ENCODE peak calls at places on chromosomes 2 and 18, in eight cellular contexts. S, I, H, O, M, E, L and U are unnamed samples.

GRCh38 chr2:30165050-30165520 is 18.3 kb downstream of the YPEL5 start:
- DNase-seq in S (peak; percentile 91), I (peak; percentile 94), H (peak; percentile 94), O (peak; percentile 96), M (peak; percentile 96), E (peak; percentile 92), L (peak; percentile 94), U (peak; percentile 84)

GRCh38 chr18:23640023-23640422 is 22.7 kb downstream of the ANKRD29 start:
- DNase-seq in S (peak; percentile 46), I (no peak), H (no peak), O (no peak), M (no peak), E (no peak), L (no peak), U (no peak)

GRCh38 chr2:70958759-70959158 is 19.7 kb upstream of the ANKRD53 start:
- DNase-seq in S (no peak), I (no peak), H (no peak), O (no peak), M (no peak), E (no peak), L (no peak), U (no peak)

GRCh38 chr2:215664847-215665525 is 229.1 kb upstream of the FN1 start:
- DNase-seq in S (no peak), I (peak; percentile 97), H (peak; percentile 91), O (peak; percentile 91), M (peak; percentile 51), E (no peak), L (no peak), U (no peak)

GRCh38 chr2:72917138-72917874 is at the start of gene EMX1:
- DNase-seq in S (peak; percentile 65), I (no peak), H (no peak), O (no peak), M (peak; percentile 79), E (peak; percentile 35), L (no peak), U (peak; percentile 16)

GRCh38 chr2:234136461-234136860 is 86.0 kb downstream of the SPP2 start:
- DNase-seq in S (no peak), I (no peak), H (no peak), O (no peak), M (no peak), E (peak; percentile 41), L (no peak), U (no peak)

GRCh38 chr18:74608681-74609080 is 11.0 kb downstream of the ZNF407 start:
- DNase-seq in S (no peak), I (no peak), H (no peak), O (peak; percentile 60), M (no peak), E (no peak), L (no peak), U (no peak)

GRCh38 chr18:75280427-75281280 is 70.1 kb downstream of the TSHZ1 start:
- DNase-seq in S (no peak), I (peak; percentile 16), H (no peak), O (no peak), M (no peak), E (no peak), L (no peak), U (no peak)

GRCh38 chr2:158996378-158996993 is 28.0 kb downstream of the TANC1 start:
- DNase-seq in S (no peak), I (no peak), H (no peak), O (no peak), M (no peak), E (no peak), L (peak; percentile 44), U (no peak)

GRCh38 chr2:211187602-211188001 is 631.2 kb downstream of the CPS1 start:
- DNase-seq in S (no peak), I (no peak), H (no peak), O (no peak), M (no peak), E (no peak), L (no peak), U (no peak)

GRCh38 chr2:238925816-238926215 is 77.9 kb downstream of the TWIST2 start:
- DNase-seq in S (no peak), I (no peak), H (no peak), O (no peak), M (no peak), E (no peak), L (no peak), U (no peak)

GRCh38 chr2:137888845-137889244 is 75.4 kb upstream of the HNMT start:
- DNase-seq in S (peak; percentile 61), I (peak; percentile 49), H (peak; percentile 13), O (peak; percentile 42), M (peak; percentile 8), E (no peak), L (peak; percentile 49), U (no peak)

GRCh38 chr2:86136141-86136540 is 30.1 kb downstream of the PTCD3 start:
- DNase-seq in S (no peak), I (no peak), H (no peak), O (no peak), M (no peak), E (no peak), L (no peak), U (no peak)

GRCh38 chr2:172864182-172864581 is 128.5 kb downstream of the RAPGEF4 start:
- DNase-seq in S (peak; percentile 67), I (peak; percentile 70), H (peak; percentile 61), O (peak; percentile 76), M (no peak), E (peak; percentile 16), L (peak; percentile 78), U (peak; percentile 59)

GRCh38 chr2:99881901-99882591 is 260.3 kb downstream of the AFF3 start:
- DNase-seq in S (peak; percentile 77), I (peak; percentile 90), H (peak; percentile 93), O (peak; percentile 96), M (no peak), E (peak; percentile 73), L (peak; percentile 81), U (no peak)

GRCh38 chr2:37472959-37473358 is 128.5 kb downstream of the QPCT start:
- DNase-seq in S (no peak), I (peak; percentile 85), H (peak; percentile 88), O (peak; percentile 65), M (no peak), E (no peak), L (no peak), U (no peak)

GRCh38 chr2:165793779-165794519 is at the start of gene GALNT3:
- DNase-seq in S (peak; percentile 34), I (no peak), H (no peak), O (no peak), M (no peak), E (no peak), L (peak; percentile 44), U (no peak)

GRCh38 chr2:218960196-218961165 is 1.0 kb downstream of the CDK5R2 start:
- DNase-seq in S (no peak), I (no peak), H (no peak), O (no peak), M (no peak), E (no peak), L (no peak), U (no peak)

GRCh38 chr2:218961229-218961628 is 1.8 kb downstream of the CDK5R2 start:
- DNase-seq in S (no peak), I (no peak), H (no peak), O (no peak), M (no peak), E (no peak), L (no peak), U (no peak)

GRCh38 chr2:218958276-218958675 is 1.2 kb upstream of the CDK5R2 start:
- DNase-seq in S (no peak), I (no peak), H (no peak), O (no peak), M (no peak), E (no peak), L (no peak), U (no peak)

GRCh38 chr2:218959141-218959731 is at the start of gene CDK5R2:
- DNase-seq in S (peak; percentile 94), I (peak; percentile 88), H (peak; percentile 83), O (peak; percentile 81), M (peak; percentile 97), E (peak; percentile 95), L (peak; percentile 98), U (peak; percentile 92)

GRCh38 chr2:218959761-218960195 is 312 bp downstream of the CDK5R2 start:
- DNase-seq in S (no peak), I (no peak), H (no peak), O (no peak), M (no peak), E (no peak), L (no peak), U (no peak)
- H3K4me3 ChIP-seq in S (peak overlapping the region; percentile 51), I (peak overlapping the region; percentile 53), H (no peak overlapping the region), O (peak overlapping the region; percentile 40), M (peak overlapping the region; percentile 64), E (peak overlapping the region; percentile 72), L (peak overlapping the region; percentile 67), U (peak overlapping the region; percentile 39)

GRCh38 chr18:42931501-42931900 is 184.0 kb downstream of the RIT2 start:
- DNase-seq in S (no peak), I (peak; percentile 85), H (peak; percentile 85), O (peak; percentile 82), M (no peak), E (no peak), L (no peak), U (no peak)
- H3K4me3 ChIP-seq in S (no peak overlapping the region), I (peak overlapping the region; percentile 3), H (no peak overlapping the region), O (no peak overlapping the region), M (no peak overlapping the region), E (no peak overlapping the region), L (no peak overlapping the region), U (no peak overlapping the region)

GRCh38 chr2:223801702-223802101 is 35.7 kb downstream of the AP1S3 start:
- DNase-seq in S (no peak), I (no peak), H (no peak), O (no peak), M (no peak), E (no peak), L (no peak), U (no peak)

GRCh38 chr2:223800908-223801307 is 36.5 kb downstream of the AP1S3 start:
- DNase-seq in S (no peak), I (no peak), H (no peak), O (no peak), M (no peak), E (no peak), L (no peak), U (no peak)

DNA sequence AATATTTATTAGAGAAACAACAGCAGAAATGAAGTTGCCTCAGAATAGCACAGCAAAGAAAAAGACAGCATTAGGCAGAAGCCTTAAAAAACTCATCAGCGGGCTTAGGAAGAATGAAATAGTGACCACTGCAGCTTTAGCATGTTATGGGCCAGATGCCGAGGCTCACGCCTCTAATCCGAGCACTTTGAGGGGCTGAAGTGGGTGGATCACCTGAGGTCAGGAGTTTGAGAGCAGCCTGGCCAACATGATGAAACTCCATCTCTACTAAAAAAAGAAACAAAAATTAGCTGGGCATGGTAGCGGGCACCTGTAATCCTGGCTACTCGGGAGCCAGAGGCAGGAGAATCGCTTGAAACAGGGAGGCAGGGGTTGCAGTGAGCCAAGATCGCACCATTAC is 32.4 kb downstream of the AP1S3 start:
- DNase-seq in S (no peak), I (no peak), H (no peak), O (no peak), M (no peak), E (no peak), L (no peak), U (no peak)
- H3K4me3 ChIP-seq in S (no peak overlapping the region), I (no peak overlapping the region), H (no peak overlapping the region), O (no peak overlapping the region), M (no peak overlapping the region), E (peak overlapping the region; percentile 63), L (no peak overlapping the region), U (no peak overlapping the region)

GRCh38 chr18:54359233-54359632 is 1.5 kb downstream of the C18orf54 start:
- DNase-seq in S (no peak), I (peak; percentile 24), H (peak; percentile 50), O (peak; percentile 19), M (no peak), E (no peak), L (no peak), U (no peak)
- H3K4me3 ChIP-seq in S (peak overlapping the region; percentile 81), I (peak overlapping the region; percentile 87), H (peak overlapping the region; percentile 91), O (peak overlapping the region; percentile 68), M (peak overlapping the region; percentile 78), E (peak overlapping the region; percentile 88), L (peak overlapping the region; percentile 83), U (no peak overlapping the region)